ENCODE peak calls at places on chromosome 9, in ten cellular contexts. L, E, R, Z, A, J, W, Y, S and H are unnamed samples.

GRCh38 chr9:131915181-131915580 is 164.5 kb downstream of the MED27 start:
- DNase-seq in S (no peak), L (no peak), E (peak), R (no peak), Z (peak), Y (no peak), A (no peak), J (no peak), W (no peak), H (no peak)

GRCh38 chr9:79685576-79685975 is 113.8 kb downstream of the TLE4 start:
- DNase-seq in Y (peak), J (no peak), E (peak), W (no peak), S (no peak), Z (no peak), A (no peak), R (no peak), L (no peak), H (no peak)

GRCh38 chr9:137804908-137805356 is 72.7 kb upstream of the CACNA1B start:
- DNase-seq in E (peak), S (no peak), Y (no peak), W (no peak), L (no peak), A (no peak), R (peak), Z (peak), J (no peak), H (no peak)

GRCh38 chr9:70422371-70423043 is 8.1 kb upstream of the KLF9 start:
- DNase-seq in R (no peak), W (no peak), S (no peak), E (no peak), Y (no peak), J (no peak), A (no peak), Z (no peak), L (no peak), H (no peak)

GRCh38 chr9:136597141-136597885 is 51.5 kb upstream of the NOTCH1 start:
- DNase-seq in W (no peak), Z (no peak), L (no peak), J (no peak), A (no peak), S (peak), R (no peak), Y (no peak), E (no peak), H (no peak)

GRCh38 chr9:132804576-132805295 is 73.3 kb downstream of the AK8 start:
- DNase-seq in S (no peak), J (no peak), L (no peak), W (no peak), Z (no peak), A (no peak), Y (no peak), R (no peak), E (no peak), H (no peak)

GRCh38 chr9:99018653-99019052 is 74.9 kb downstream of the COL15A1 start:
- DNase-seq in W (no peak), Z (no peak), A (no peak), Y (no peak), E (no peak), J (no peak), R (no peak), S (no peak), L (no peak), H (no peak)

GRCh38 chr9:107227696-107228258 is 55.3 kb upstream of the RAD23B start:
- DNase-seq in J (no peak), W (no peak), A (no peak), Z (no peak), Y (peak), S (no peak), E (no peak), L (no peak), R (no peak), H (no peak)

GRCh38 chr9:99859395-99859980 is 37.8 kb downstream of the NR4A3 start:
- DNase-seq in W (no peak), L (no peak), Y (no peak), J (no peak), A (no peak), R (no peak), S (no peak), E (peak), Z (no peak), H (no peak)

GRCh38 chr9:105021917-105022316 is 94.0 kb upstream of the ABCA1 start:
- DNase-seq in E (no peak), Y (no peak), W (no peak), Z (no peak), J (no peak), L (no peak), S (no peak), R (no peak), A (no peak), H (no peak)

GRCh38 chr9:108784998-108785397 is 70.8 kb downstream of the ACTL7B start:
- DNase-seq in Y (peak), E (peak), W (no peak), A (no peak), Z (peak), R (no peak), J (no peak), S (no peak), L (no peak), H (no peak)

GRCh38 chr9:129341197-129341990 is 163.3 kb upstream of the IER5L start:
- DNase-seq in E (no peak), R (no peak), A (peak), L (no peak), Y (no peak), S (no peak), J (no peak), Z (no peak), W (no peak), H (no peak)

GRCh38 chr9:93826905-93827544 is 128.1 kb downstream of the BARX1 start:
- DNase-seq in J (no peak), W (no peak), L (no peak), S (no peak), Z (no peak), R (no peak), Y (no peak), A (peak), E (no peak), H (no peak)

GRCh38 chr9:72396247-72397091 is 31.5 kb upstream of the ZFAND5 start:
- DNase-seq in W (no peak), S (no peak), E (peak), J (no peak), A (no peak), R (peak), Y (peak), L (no peak), Z (peak), H (no peak)

GRCh38 chr9:128550770-128551651 is 1.4 kb upstream of the SPTAN1 start:
- DNase-seq in Y (peak), A (peak), L (no peak), W (no peak), Z (no peak), E (peak), R (no peak), S (no peak), J (no peak), H (peak)

GRCh38 chr9:131395027-131395744 is 1.3 kb downstream of the PRRC2B start:
- DNase-seq in L (peak), Z (no peak), S (peak), Y (peak), A (no peak), R (no peak), J (no peak), W (peak), E (peak), H (peak)

GRCh38 chr9:103617046-103617445 is 477.1 kb upstream of the SMC2 start:
- DNase-seq in R (no peak), W (no peak), A (no peak), J (no peak), S (no peak), Y (no peak), Z (no peak), L (no peak), E (no peak), H (no peak)

GRCh38 chr9:135596211-135596610 is 34.7 kb downstream of the PAEP start:
- DNase-seq in J (no peak), R (no peak), W (no peak), A (no peak), E (no peak), L (no peak), Z (no peak), Y (no peak), S (no peak), H (no peak)

GRCh38 chr9:127754099-127754760 is 19.1 kb upstream of the TOR2A start:
- DNase-seq in A (no peak), L (no peak), E (peak), R (no peak), Y (no peak), W (no peak), Z (no peak), S (no peak), J (peak), H (no peak)

GRCh38 chr9:75993434-75993833 is 103.0 kb downstream of the PCSK5 start:
- DNase-seq in S (no peak), A (no peak), E (peak), R (peak), W (no peak), L (no peak), Z (peak), J (no peak), Y (peak), H (no peak)

GRCh38 chr9:20640331-20641187 is 18.3 kb upstream of the MLLT3 start:
- DNase-seq in R (peak), W (peak), S (peak), A (peak), Y (no peak), J (no peak), L (peak), E (peak), Z (no peak), H (peak)

GRCh38 chr9:17063535-17064135 is 71.2 kb upstream of the CNTLN start:
- DNase-seq in W (peak), R (peak), Z (peak), A (no peak), Y (peak), S (peak), E (peak), J (peak), L (no peak), H (peak)

GRCh38 chr9:83027153-83027867 is 35.6 kb downstream of the RASEF start:
- DNase-seq in S (no peak), Y (peak), L (no peak), A (no peak), W (no peak), J (no peak), R (peak), Z (peak), E (peak), H (no peak)

GRCh38 chr9:93827545-93828330 is 127.4 kb downstream of the BARX1 start:
- DNase-seq in L (peak), A (peak), Y (peak), J (peak), S (no peak), E (peak), W (peak), R (no peak), Z (peak), H (peak)

GRCh38 chr9:27310582-27310981 is 13.6 kb upstream of the EQTN start:
- DNase-seq in L (no peak), R (no peak), Z (no peak), E (no peak), Y (no peak), W (no peak), S (no peak), J (no peak), A (no peak), H (no peak)

GRCh38 chr9:74449060-74449459 is 48.1 kb upstream of the RORB start:
- DNase-seq in A (no peak), Z (no peak), R (no peak), S (peak), Y (no peak), L (no peak), W (no peak), E (peak), J (no peak), H (no peak)
- TF ChIP-seq CTCF in A (no peak), Z (no peak), R (no peak), S (no peak), Y (no peak), L (no peak), W (no peak), E (no peak), J (no peak), H (no peak)

GRCh38 chr9:14071484-14071883 is 242.5 kb downstream of the NFIB start:
- DNase-seq in E (no peak), A (no peak), J (no peak), Z (no peak), L (no peak), Y (no peak), W (no peak), S (no peak), R (no peak), H (no peak)
- TF ChIP-seq CTCF in E (no peak), A (no peak), J (no peak), Z (no peak), L (no peak), Y (no peak), W (no peak), S (no peak), R (no peak), H (no peak)

DNA sequence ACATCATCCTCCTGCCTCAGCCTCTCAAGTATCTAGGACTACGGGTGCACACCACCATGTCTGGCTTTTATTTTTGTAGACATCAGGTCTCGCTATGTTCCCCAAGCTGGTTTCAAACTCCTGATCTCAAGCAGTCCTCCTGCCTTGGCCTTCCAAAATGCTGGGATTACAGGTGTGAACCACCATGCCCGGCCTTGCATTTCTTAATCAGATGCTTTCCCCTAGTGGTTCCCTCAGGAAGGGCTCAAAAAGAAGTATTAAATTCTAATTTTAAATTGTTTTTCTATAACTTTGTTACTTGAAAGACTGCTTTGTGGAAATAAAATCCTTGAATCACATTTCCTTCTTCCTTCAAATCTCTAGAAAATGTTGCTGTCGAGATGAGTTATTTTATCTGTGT is 79.5 kb upstream of the ROR2 start:
- DNase-seq in W (no peak), S (no peak), A (no peak), Y (no peak), L (no peak), Z (no peak), J (no peak), R (no peak), E (no peak), H (no peak)
- TF ChIP-seq CTCF in W (no peak), S (no peak), A (no peak), Y (peak), L (no peak), Z (peak), J (peak), R (peak), E (no peak), H (no peak)

DNA sequence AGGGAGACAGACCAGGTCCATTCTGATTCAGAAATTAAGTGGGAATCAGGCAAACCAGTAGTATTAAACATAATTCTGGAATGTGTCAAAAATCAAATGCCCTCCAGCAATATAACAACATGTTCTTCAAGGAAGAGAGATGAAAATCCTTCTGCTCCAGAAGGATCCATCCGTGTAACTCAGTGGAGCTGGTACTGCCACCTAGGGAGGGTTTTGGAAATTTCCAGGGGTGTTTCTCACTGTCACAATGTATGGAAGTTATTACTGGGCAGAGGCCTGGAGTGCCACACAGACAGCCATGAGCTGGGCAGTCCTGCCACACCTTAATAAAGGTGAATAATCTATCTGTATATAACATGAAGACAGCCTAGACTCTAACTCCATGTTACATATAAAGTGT is 87.5 kb downstream of the TTLL11 start:
- DNase-seq in Z (peak), E (peak), Y (peak), S (no peak), A (no peak), R (no peak), J (peak), W (no peak), L (no peak), H (no peak)
- TF ChIP-seq CTCF in Z (peak), E (peak), Y (peak), S (no peak), A (peak), R (peak), J (no peak), W (no peak), L (no peak), H (no peak)

GRCh38 chr9:35489313-35490154 is at the start of gene RUSC2:
- DNase-seq in J (peak), A (peak), Z (peak), E (peak), Y (peak), R (peak), L (peak), W (peak), S (no peak), H (peak)
- TF ChIP-seq CTCF in J (no peak), A (peak), Z (no peak), E (peak), Y (peak), R (peak), L (peak), W (peak), S (no peak), H (peak)

GRCh38 chr9:6194934-6195333 is 20.7 kb upstream of the IL33 start:
- DNase-seq in J (no peak), L (no peak), W (peak), E (no peak), A (no peak), R (no peak), Z (no peak), S (no peak), Y (no peak), H (peak)
- TF ChIP-seq CTCF in J (peak), L (no peak), W (peak), E (no peak), A (no peak), R (peak), Z (peak), S (no peak), Y (peak), H (no peak)

DNA sequence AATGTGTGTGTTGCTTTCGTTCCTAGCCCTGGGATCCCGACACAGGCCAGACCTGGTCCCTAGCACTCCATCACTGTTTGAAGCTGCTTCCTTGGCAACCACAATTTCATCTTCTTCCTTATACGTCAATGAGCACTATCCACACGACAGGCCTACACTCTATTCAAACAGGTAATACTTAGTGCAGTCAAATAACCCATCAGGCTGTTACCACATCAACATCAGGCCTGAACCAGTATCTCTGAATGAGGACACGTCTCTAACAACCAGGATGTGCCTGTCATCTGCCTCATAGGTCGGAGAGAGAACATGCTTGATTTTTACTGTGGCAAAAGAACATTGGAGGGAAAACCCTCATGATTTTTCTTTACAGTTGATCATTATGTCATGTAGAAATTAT is 73.3 kb downstream of the PRKACG start:
- DNase-seq in W (no peak), Y (no peak), L (no peak), E (no peak), Z (no peak), R (no peak), S (no peak), J (no peak), A (no peak), H (no peak)
- TF ChIP-seq CTCF in W (no peak), Y (no peak), L (no peak), E (no peak), Z (no peak), R (no peak), S (no peak), J (no peak), A (no peak), H (no peak)